ENCODE peak calls at places on chromosomes 5 and 9, in four cellular contexts. N, X, Q and V are unnamed samples.
A peak's percentile ranks its signal among the peaks of the same experiment; 100 is the strongest.

GRCh38 chr9:137838576-137838975 is 39.0 kb upstream of the CACNA1B start:
- DNase-seq in Q (no peak), X (no peak), N (no peak), V (no peak)

GRCh38 chr9:131319486-131319885 is 30.0 kb downstream of the PLPP7 start:
- DNase-seq in Q (no peak), N (no peak), X (no peak), V (no peak)

GRCh38 chr9:118209343-118209742 is 505.1 kb downstream of the TLR4 start:
- DNase-seq in X (no peak), N (no peak), Q (no peak), V (no peak)

GRCh38 chr5:177429248-177430045 is 3.0 kb downstream of the GRK6 start:
- DNase-seq in X (no peak), N (no peak), Q (no peak), V (no peak)

GRCh38 chr5:95731571-95732554 is 727 bp downstream of the RHOBTB3 start:
- DNase-seq in Q (peak; percentile 61), X (peak; percentile 37), N (no peak), V (peak; percentile 56)

GRCh38 chr5:61332369-61332745 is 299 bp downstream of the ZSWIM6 start:
- DNase-seq in N (no peak), X (no peak), Q (peak; percentile 79), V (peak; percentile 63)

GRCh38 chr5:78287833-78288232 is 6.7 kb downstream of the AP3B1 start:
- DNase-seq in N (no peak), Q (no peak), X (peak; percentile 80), V (peak; percentile 89)

GRCh38 chr5:178279723-178280438 is 47.3 kb upstream of the PHYKPL start:
- DNase-seq in Q (peak; percentile 94), N (peak; percentile 36), X (peak; percentile 23), V (peak; percentile 64)

GRCh38 chr5:120096413-120096812 is 367.7 kb upstream of the PRR16 start:
- DNase-seq in X (peak; percentile 52), N (no peak), Q (no peak), V (peak; percentile 36)

GRCh38 chr5:89480406-89481007 is 597.5 kb upstream of the MEF2C start:
- DNase-seq in N (no peak), X (peak; percentile 18), Q (no peak), V (no peak)

GRCh38 chr9:125966456-125966855 is 219.3 kb downstream of the PBX3 start:
- DNase-seq in N (no peak), Q (no peak), X (no peak), V (no peak)

GRCh38 chr5:127077346-127077745 is 4.0 kb upstream of the C5orf63 start:
- DNase-seq in N (no peak), X (no peak), Q (no peak), V (no peak)

GRCh38 chr5:36152324-36153298 is 700 bp downstream of the SKP2 start:
- DNase-seq in Q (peak; percentile 34), X (peak; percentile 32), N (no peak), V (peak; percentile 44)

GRCh38 chr5:157770665-157771064 is 27.2 kb downstream of the LSM11 start:
- DNase-seq in X (no peak), Q (no peak), N (no peak), V (no peak)

GRCh38 chr9:7055201-7055903 is 297.6 kb downstream of the KDM4C start:
- DNase-seq in Q (no peak), X (peak; percentile 27), N (no peak), V (no peak)

GRCh38 chr9:73596321-73596720 is 444.7 kb downstream of the ANXA1 start:
- DNase-seq in N (no peak), X (no peak), Q (peak; percentile 48), V (no peak)

GRCh38 chr9:35563791-35564197 is 41.3 kb upstream of the TESK1 start:
- DNase-seq in X (no peak), Q (peak; percentile 68), N (no peak), V (no peak)

GRCh38 chr5:173625686-173626500 is 9.4 kb upstream of the BOD1 start:
- DNase-seq in N (no peak), X (no peak), Q (no peak), V (peak; percentile 56)

GRCh38 chr9:113511856-113512761 is 48.6 kb downstream of the RGS3 start:
- DNase-seq in X (peak; percentile 62), Q (peak; percentile 60), N (no peak), V (peak; percentile 14)

GRCh38 chr9:19149230-19149629 is 21.9 kb upstream of the PLIN2 start:
- DNase-seq in N (no peak), X (peak; percentile 77), Q (no peak), V (no peak)

GRCh38 chr9:91424403-91425176 is 958 bp upstream of the NFIL3 start:
- DNase-seq in Q (peak; percentile 64), N (no peak), X (peak; percentile 76), V (peak; percentile 98)

DNA sequence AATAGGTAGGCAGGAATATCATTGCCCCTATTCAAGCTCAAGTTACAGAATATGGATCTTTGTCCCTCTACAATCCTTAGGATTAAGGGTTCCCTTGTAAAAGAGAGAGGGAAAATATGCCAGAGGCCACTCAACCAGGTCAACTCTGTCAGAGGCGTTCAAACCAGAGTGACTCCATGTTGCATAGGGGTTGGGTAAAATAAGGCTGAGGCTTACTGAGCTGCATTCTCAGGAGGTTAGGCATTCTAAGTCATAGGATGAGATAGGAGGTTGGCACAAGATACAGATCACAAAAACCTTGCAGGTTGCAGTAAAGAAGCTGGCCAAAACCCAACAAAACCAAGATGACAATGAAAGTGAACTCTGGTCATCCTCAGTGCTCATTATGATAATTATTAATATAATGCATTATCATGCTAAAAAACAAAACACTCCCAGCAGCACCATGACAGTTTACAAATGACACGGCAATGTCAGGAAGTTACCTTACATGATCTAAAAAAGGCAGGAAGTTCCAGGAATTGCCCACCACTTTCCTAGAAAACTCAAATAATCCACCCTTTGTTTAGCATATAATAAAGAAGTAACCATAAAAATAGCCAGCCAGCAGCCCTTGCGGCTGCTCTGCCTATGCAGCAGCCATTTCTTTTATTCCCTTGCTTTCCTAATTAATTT is 64.8 kb downstream of the ERP44 start:
- DNase-seq in Q (no peak), X (no peak), N (no peak), V (no peak)
- H3K4me3 ChIP-seq in Q (no peak overlapping the region), X (no peak overlapping the region), N (no peak overlapping the region), V (no peak overlapping the region)

DNA sequence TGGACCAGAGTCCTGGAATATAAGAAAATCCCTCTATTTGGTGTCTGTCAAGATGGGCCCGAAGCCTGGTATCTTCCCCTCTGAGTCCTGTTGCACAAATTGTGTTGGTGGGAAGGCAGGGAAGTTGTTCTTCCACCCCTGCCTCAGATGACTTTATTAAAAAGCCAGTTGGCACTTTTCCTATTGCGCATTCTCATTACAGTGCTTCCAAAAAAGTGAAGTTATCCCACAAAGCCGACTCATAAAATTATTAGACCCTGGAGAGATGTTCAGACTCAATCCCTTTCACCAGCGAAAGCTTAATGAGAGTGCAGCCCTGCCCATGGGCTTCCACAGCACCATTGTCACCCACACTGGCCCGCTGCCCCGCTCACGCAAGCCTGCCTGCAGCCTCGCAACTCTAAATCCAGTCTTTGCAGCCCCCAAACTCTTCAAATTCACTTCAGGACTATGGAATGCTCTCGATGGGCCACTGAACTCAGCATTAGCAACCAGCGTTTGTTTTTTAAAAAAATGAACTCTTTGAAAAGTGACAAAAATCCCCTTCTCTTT is 17.2 kb downstream of the DCANP1 start:
- DNase-seq in X (no peak), N (no peak), Q (no peak), V (no peak)
- H3K4me1 ChIP-seq in X (peaks cover 14% of the 10 kb centered on the region), N (no peaks in the 10 kb centered on the region), Q (peaks cover 8% of the 10 kb centered on the region), V (peaks cover 39% of the 10 kb centered on the region)

DNA sequence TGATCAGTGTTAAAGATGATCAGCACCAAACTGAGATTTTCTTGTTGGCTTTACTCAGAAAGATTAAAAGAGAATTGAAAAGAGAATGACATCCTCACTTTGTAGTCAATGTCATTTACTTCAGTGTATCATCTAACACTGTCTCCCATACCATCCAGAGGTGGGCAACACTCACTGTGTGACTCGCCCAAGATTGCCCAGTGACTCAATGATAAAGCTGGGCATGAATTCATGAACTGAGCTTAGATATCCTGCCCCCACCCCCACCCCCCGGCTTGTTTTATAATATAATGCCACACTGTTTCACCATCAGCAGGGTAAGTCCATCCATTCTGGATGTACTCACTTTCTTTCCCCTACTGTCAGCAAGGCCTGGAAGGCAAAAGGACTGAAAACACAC is 242.2 kb downstream of the FAM114A2 start:
- DNase-seq in Q (no peak), N (no peak), X (no peak), V (no peak)
- H3K9ac ChIP-seq in Q (no peak overlapping the region), N (no peak overlapping the region), X (no peak overlapping the region), V (no peak overlapping the region)

GRCh38 chr9:26205316-26205715 is 527.1 kb upstream of the TUSC1 start:
- DNase-seq in N (no peak), X (peak; percentile 6), Q (no peak), V (no peak)

DNA sequence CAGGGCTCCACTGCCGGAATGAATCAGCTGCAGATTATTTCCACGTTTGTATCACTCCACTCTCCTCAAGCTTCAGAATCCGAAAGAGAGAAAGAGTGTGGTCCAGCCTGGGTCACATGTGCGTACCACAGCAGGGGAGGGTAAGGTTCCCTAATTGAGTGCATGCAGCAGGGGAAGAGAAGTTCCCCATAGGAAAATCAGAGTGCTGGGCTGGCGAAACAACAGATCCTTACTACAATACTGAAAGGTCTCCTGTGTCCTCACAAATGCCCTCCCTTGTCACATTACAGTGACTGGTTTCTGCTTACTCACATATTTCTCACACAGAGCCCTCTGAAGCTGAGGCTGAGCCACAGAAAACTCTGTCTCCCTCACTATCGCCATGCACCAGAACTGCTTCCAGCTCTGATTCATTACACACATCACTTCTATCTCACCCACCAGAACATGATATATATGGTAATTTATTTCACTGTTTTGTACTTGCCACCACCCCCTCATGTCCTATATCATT is 532.2 kb upstream of the TUSC1 start:
- DNase-seq in N (no peak), X (peak; percentile 14), Q (peak; percentile 23), V (peak; percentile 9)
- H3K4me3 ChIP-seq in N (no peak overlapping the region), X (no peak overlapping the region), Q (no peak overlapping the region), V (peak overlapping the region; percentile 68)

GRCh38 chr5:141823056-141823455 is 55.2 kb downstream of the PCDH1 start:
- DNase-seq in X (no peak), N (no peak), Q (no peak), V (no peak)

GRCh38 chr5:141822134-141822533 is 56.1 kb downstream of the PCDH1 start:
- DNase-seq in N (no peak), Q (no peak), X (peak; percentile 8), V (peak; percentile 63)

GRCh38 chr5:141825241-141825671 is 53.0 kb downstream of the PCDH1 start:
- DNase-seq in Q (no peak), N (no peak), X (no peak), V (no peak)

GRCh38 chr5:141824717-141825116 is 53.5 kb downstream of the PCDH1 start:
- DNase-seq in X (no peak), Q (no peak), N (no peak), V (no peak)

GRCh38 chr5:141821430-141821925 is 56.7 kb downstream of the PCDH1 start:
- DNase-seq in Q (peak; percentile 61), N (no peak), X (peak; percentile 80), V (peak; percentile 97)
- H3K4me1 ChIP-seq in Q (peaks cover 61% of the 10 kb centered on the region), N (peaks cover 22% of the 10 kb centered on the region), X (peaks cover 4% of the 10 kb centered on the region), V (peaks cover 18% of the 10 kb centered on the region)

DNA sequence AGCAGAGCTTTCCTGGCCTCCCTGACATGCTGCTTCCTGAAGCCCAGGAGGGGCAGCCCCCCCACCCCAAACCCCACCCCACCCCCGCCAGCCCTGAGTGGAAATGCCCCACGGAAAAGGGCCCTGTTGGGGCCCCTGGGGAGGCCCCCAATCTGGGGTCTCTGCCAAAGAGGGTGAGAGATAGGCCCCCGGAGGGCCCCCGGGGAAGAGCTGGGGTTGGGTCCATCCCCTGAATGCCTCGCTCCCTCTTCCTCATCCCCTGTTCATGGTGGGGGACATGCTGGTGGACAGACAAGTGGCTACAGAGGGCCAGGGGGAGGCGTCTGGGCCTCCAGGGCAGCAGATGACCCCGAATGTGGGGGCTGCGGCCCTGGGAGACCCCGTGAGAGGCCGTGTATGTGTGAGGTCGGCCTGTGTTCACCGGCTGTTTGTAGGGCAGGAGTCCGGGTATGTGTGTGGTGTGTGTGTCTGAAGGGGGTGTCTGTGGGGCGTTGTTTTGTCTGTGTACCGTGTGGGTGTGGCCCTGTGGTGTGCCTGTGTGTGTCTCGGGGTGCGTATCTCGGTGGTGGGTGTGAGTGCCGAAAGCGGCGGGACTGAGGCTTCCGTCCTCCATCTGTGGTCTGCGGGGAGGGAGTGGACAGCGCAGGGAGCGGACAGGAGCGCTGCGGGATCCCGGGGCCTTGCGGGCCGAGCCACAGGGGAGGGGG is 11.3 kb downstream of the C9orf50 start:
- DNase-seq in Q (peak; percentile 71), X (peak; percentile 61), N (no peak), V (peak; percentile 38)
- H3K9ac ChIP-seq in Q (no peak overlapping the region), X (peak overlapping the region; percentile 55), N (no peak overlapping the region), V (peak overlapping the region; percentile 82)